ENCODE peak calls at places on chromosomes 4 and X, in seven cellular contexts. A is GM12878, H is NT2/D1, B is SK-N-SH, G is HepG2, I is H1, S is K562. R is an unnamed sample. For H3K4me1, the result is how much of the 10 kb centered on the place peaks cover.

GRCh38 chr4:138644322-138644721 is 371.3 kb upstream of the NOCT start:
- DNase-seq in A (no peak), H (no peak), B (no peak), G (no peak), I (no peak), S (no peak), R (no peak)

GRCh38 chr4:6263541-6264540 is 5.8 kb upstream of the WFS1 start:
- DNase-seq in A (no peak), H (no peak), B (peak), G (peak), I (peak), S (no peak), R (no peak)

GRCh38 chr4:155047755-155048154 is 160.7 kb upstream of the NPY2R start:
- DNase-seq in A (no peak), H (no peak), B (no peak), G (no peak), I (no peak), S (no peak), R (no peak)

GRCh38 chr4:10403633-10404445 is 53.4 kb downstream of the ZNF518B start:
- DNase-seq in A (no peak), H (peak), B (peak), G (peak), I (no peak), S (peak), R (peak)

GRCh38 chrX:26670521-26670920 is 454.6 kb downstream of the MAGEB5 start:
- DNase-seq in A (no peak), H (no peak), B (no peak), G (no peak), I (no peak), S (no peak), R (no peak)

GRCh38 chrX:100895365-100896075 is 21.4 kb upstream of the NOX1 start:
- DNase-seq in A (no peak), H (peak), B (peak), G (peak), I (peak), S (no peak), R (peak)

GRCh38 chr4:44487341-44487740 is 38.7 kb upstream of the KCTD8 start:
- DNase-seq in A (no peak), H (no peak), B (no peak), G (no peak), I (no peak), S (no peak), R (no peak)

GRCh38 chrX:154378059-154378798 is 866 bp upstream of the EMD start:
- DNase-seq in A (no peak), H (no peak), B (peak), G (no peak), I (no peak), S (peak), R (no peak)

GRCh38 chr4:108774809-108775530 is 12.1 kb upstream of the ETNPPL start:
- DNase-seq in A (no peak), H (no peak), B (no peak), G (no peak), I (no peak), S (no peak), R (peak)

GRCh38 chr4:102734116-102734515 is 26.7 kb downstream of the MANBA start:
- DNase-seq in A (no peak), H (no peak), B (no peak), G (no peak), I (no peak), S (no peak), R (no peak)

GRCh38 chr4:15332377-15332776 is 95.5 kb upstream of the C1QTNF7 start:
- DNase-seq in A (no peak), H (no peak), B (no peak), G (no peak), I (no peak), S (no peak), R (no peak)

GRCh38 chr4:8272472-8273428 is 3.2 kb downstream of the HTRA3 start:
- DNase-seq in A (no peak), H (no peak), B (peak), G (no peak), I (no peak), S (no peak), R (no peak)

GRCh38 chr4:94488667-94489066 is 36.9 kb downstream of the PDLIM5 start:
- DNase-seq in A (no peak), H (no peak), B (no peak), G (no peak), I (no peak), S (no peak), R (no peak)

GRCh38 chr4:94491322-94491721 is 39.6 kb downstream of the PDLIM5 start:
- DNase-seq in A (no peak), H (no peak), B (no peak), G (no peak), I (no peak), S (no peak), R (no peak)

GRCh38 chr4:94490437-94490836 is 38.7 kb downstream of the PDLIM5 start:
- DNase-seq in A (no peak), H (no peak), B (no peak), G (no peak), I (no peak), S (no peak), R (no peak)

GRCh38 chr4:94486372-94486801 is 34.6 kb downstream of the PDLIM5 start:
- DNase-seq in A (no peak), H (no peak), B (no peak), G (no peak), I (no peak), S (no peak), R (no peak)

DNA sequence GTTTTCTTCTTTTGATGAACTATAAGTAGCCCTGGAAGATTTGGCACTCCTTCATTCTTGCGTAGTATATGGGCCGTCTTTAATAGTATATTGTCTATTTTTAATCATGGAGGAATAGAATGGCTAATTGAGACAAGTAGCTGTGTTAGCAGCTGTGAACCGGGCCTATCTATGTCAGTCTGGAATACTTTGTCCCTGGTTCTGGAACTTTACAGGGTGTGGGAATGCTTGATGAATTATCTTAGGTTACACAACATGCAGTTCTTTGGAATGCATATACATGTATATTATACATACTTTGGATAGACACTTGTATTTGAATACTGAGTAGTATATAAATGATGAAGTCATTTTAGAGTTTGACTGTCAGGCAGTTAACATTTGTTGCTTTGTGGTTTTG is 37.3 kb downstream of the PDLIM5 start:
- DNase-seq in A (no peak), H (no peak), B (no peak), G (no peak), I (no peak), S (no peak), R (no peak)
- H3K4me1 ChIP-seq in A (under half), H (under half), B (under half), G (under half), I (under half), S (under half), R (half or more)

DNA sequence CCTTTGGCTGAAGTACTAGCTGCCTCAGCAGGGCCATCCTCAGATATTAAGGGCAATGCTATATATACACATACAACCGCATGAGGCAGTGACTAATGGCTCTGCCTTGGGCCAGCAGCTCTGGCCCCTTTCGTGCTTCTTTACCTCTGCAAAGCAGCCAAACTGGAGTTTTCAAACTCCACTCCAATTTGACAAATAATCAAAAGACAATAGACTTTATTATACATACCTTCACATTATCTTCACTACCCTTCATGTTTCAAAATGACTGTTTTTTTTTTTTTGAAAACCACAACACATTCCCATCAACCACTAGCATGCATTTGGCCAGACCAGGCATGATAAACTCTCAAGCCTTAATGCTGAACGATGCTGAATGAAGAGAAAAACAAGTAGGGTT is 187.7 kb downstream of the ENOX2 start:
- DNase-seq in A (no peak), H (no peak), B (no peak), G (no peak), I (no peak), S (no peak), R (no peak)
- TF ChIP-seq YY1 in A (no peak), H (no peak), B (no peak), G (no peak), I (no peak), S (no peak), R (no peak)

GRCh38 chr4:1218892-1219552 is 29.9 kb downstream of the CTBP1 start:
- DNase-seq in A (peak), H (no peak), B (no peak), G (no peak), I (no peak), S (no peak), R (no peak)
- H3K4me1 ChIP-seq in A (half or more), H (under half), B (under half), G (under half), I (under half), S (under half), R (under half)

DNA sequence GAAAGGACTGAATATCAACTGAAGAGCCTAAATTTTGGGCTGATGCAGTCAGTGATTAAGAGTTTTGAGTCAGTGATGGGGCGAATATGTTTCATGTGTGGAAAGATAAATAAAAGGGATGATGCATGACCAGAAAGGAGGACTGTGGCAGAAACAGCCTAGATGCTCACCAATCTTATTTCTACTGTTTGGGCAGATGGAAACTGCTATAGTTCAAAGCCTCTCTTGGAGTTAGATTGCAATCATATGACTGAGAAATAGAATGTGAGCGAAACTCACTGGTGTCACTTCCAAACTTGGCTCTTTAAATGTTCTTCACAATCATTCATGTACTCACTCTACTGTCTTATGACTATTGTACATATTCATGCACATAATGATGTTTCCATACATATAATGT is 35.4 kb upstream of the YTHDC1 start:
- DNase-seq in A (no peak), H (no peak), B (no peak), G (no peak), I (no peak), S (no peak), R (no peak)
- TF ChIP-seq YY1 in A (no peak), H (no peak), B (no peak), G (no peak), I (no peak), S (no peak), R (no peak)

GRCh38 chr4:182258441-182259031 is 15.3 kb downstream of the TENM3 start:
- DNase-seq in A (no peak), H (no peak), B (no peak), G (no peak), I (no peak), S (no peak), R (no peak)
- H3K4me1 ChIP-seq in A (under half), H (under half), B (under half), G (under half), I (under half), S (under half), R (under half)

GRCh38 chr4:100590308-100590707 is 72.5 kb upstream of the EMCN start:
- DNase-seq in A (no peak), H (no peak), B (no peak), G (no peak), I (no peak), S (no peak), R (no peak)
- TF ChIP-seq YY1 in A (no peak), H (no peak), B (no peak), G (no peak), I (no peak), S (no peak), R (no peak)